ENCODE peak calls at places on chromosomes 16 and 17, in nine cellular contexts. D, Q, H, G, C, Z, I, S and W are unnamed samples.

GRCh38 chr16:57890752-57891111 is 80.2 kb downstream of the CNGB1 start:
- DNase-seq in D (no peak), Q (no peak), S (no peak), I (no peak), C (no peak), H (no peak), G (no peak), Z (no peak), W (no peak)

GRCh38 chr17:42409467-42410351 is 13.3 kb downstream of the CAVIN1 start:
- DNase-seq in I (peak; percentile 96), Q (no peak), Z (no peak), H (no peak), G (no peak), S (peak; percentile 76), D (no peak), C (no peak), W (no peak)

GRCh38 chr16:641326-642188 is at the start of gene MCRIP2:
- DNase-seq in Q (peak; percentile 55), C (peak; percentile 76), I (peak; percentile 89), H (peak; percentile 84), G (peak; percentile 71), S (peak; percentile 84), D (no peak), Z (peak; percentile 10), W (peak; percentile 70)

GRCh38 chr17:3659541-3660111 is 8.8 kb downstream of the TAX1BP3 start:
- DNase-seq in D (no peak), Q (peak; percentile 71), C (no peak), S (peak; percentile 82), I (peak; percentile 78), G (no peak), H (no peak), Z (no peak), W (no peak)

GRCh38 chr16:23119570-23119969 is 29.7 kb downstream of the USP31 start:
- DNase-seq in I (peak; percentile 87), Q (no peak), D (no peak), S (no peak), G (no peak), Z (no peak), H (no peak), C (no peak), W (no peak)

GRCh38 chr17:30346211-30346831 is 12.5 kb upstream of the TMIGD1 start:
- DNase-seq in Q (no peak), H (no peak), C (no peak), Z (no peak), S (no peak), G (no peak), D (no peak), I (no peak), W (no peak)

GRCh38 chr16:1708768-1709180 is 2.8 kb downstream of the MAPK8IP3 start:
- DNase-seq in G (no peak), Z (no peak), S (no peak), C (no peak), H (peak; percentile 62), D (no peak), I (peak; percentile 12), Q (no peak), W (peak; percentile 44)

GRCh38 chr16:70159355-70160348 is 13.9 kb upstream of the CLEC18C start:
- DNase-seq in G (no peak), D (no peak), Z (no peak), Q (no peak), S (peak; percentile 40), I (peak; percentile 50), C (no peak), H (peak; percentile 1), W (no peak)

GRCh38 chr17:17770371-17771059 is 66.3 kb downstream of the SREBF1 start:
- DNase-seq in Q (no peak), D (no peak), I (no peak), G (no peak), C (no peak), S (no peak), H (no peak), Z (no peak), W (no peak)

GRCh38 chr16:66097746-66098145 is 268.7 kb upstream of the CDH5 start:
- DNase-seq in Z (no peak), C (no peak), H (no peak), D (no peak), G (no peak), Q (no peak), S (no peak), I (no peak), W (no peak)